ENCODE peak calls at places on chromosome 2, in seven cellular contexts. S, O, X, D, V, W and H are unnamed samples.

GRCh38 chr2:170845343-170845742 is 28.7 kb downstream of the GAD1 start:
- DNase-seq in O (no peak), V (no peak), X (no peak), W (no peak), D (no peak), S (no peak), H (no peak)

GRCh38 chr2:112993831-112994230 is 11.4 kb upstream of the IL36A start:
- DNase-seq in V (no peak), O (no peak), S (no peak), X (no peak), D (no peak), W (no peak), H (no peak)

GRCh38 chr2:233287871-233288270 is 19.7 kb upstream of the SAG start:
- DNase-seq in V (no peak), O (no peak), W (no peak), S (no peak), D (no peak), X (no peak), H (no peak)

GRCh38 chr2:102755284-102755683 is 6.5 kb upstream of the TMEM182 start:
- DNase-seq in D (no peak), S (no peak), X (no peak), O (no peak), V (no peak), W (no peak), H (no peak)

GRCh38 chr2:49619804-49620203 is 465.5 kb upstream of the FSHR start:
- DNase-seq in V (no peak), S (no peak), X (no peak), W (no peak), D (no peak), O (peak; percentile 0), H (peak; percentile 7)

GRCh38 chr2:212958133-212958532 is 193.3 kb downstream of the IKZF2 start:
- DNase-seq in W (no peak), D (no peak), O (no peak), X (no peak), V (no peak), S (no peak), H (no peak)

GRCh38 chr2:241502281-241502680 is 6.1 kb downstream of the STK25 start:
- DNase-seq in S (no peak), D (no peak), V (no peak), X (no peak), W (no peak), O (no peak), H (no peak)

GRCh38 chr2:137547842-137548241 is 416.4 kb upstream of the HNMT start:
- DNase-seq in V (no peak), X (no peak), D (no peak), W (no peak), O (no peak), S (no peak), H (no peak)

GRCh38 chr2:165634855-165635254 is 159.2 kb downstream of the GALNT3 start:
- DNase-seq in D (peak; percentile 73), X (peak; percentile 32), W (peak; percentile 27), V (no peak), O (no peak), S (peak; percentile 97), H (peak; percentile 70)

GRCh38 chr2:190136259-190136658 is 73.7 kb upstream of the MSTN start:
- DNase-seq in W (no peak), V (no peak), S (no peak), X (no peak), O (no peak), D (no peak), H (no peak)

GRCh38 chr2:84781942-84782716 is 98.8 kb downstream of the TRABD2A start:
- DNase-seq in O (peak; percentile 27), D (no peak), V (peak; percentile 75), X (no peak), S (no peak), W (no peak), H (no peak)

GRCh38 chr2:181364492-181365175 is 92.6 kb upstream of the ITGA4 start:
- DNase-seq in X (no peak), V (no peak), O (no peak), S (no peak), W (no peak), D (peak; percentile 86), H (no peak)

GRCh38 chr2:218985325-218986091 is 524 bp upstream of the FEV start:
- DNase-seq in V (no peak), X (no peak), W (no peak), S (no peak), D (no peak), O (no peak), H (no peak)